ENCODE peak calls at places on chromosomes 2 and 18, in six cellular contexts. I is CD4-positive, CD25-positive, alpha-beta regulatory T cell; D is left ventricle myocardium inferior; O is OCI-LY7; V is astrocyte; F is AG04450. P is an unnamed sample.

GRCh38 chr2:73904952-73905351 is 12.1 kb downstream of the ACTG2 start:
- DNase-seq in D (no peak), F (no peak), I (no peak), O (no peak), V (no peak), P (no peak)

GRCh38 chr2:100611079-100612029 is 48.6 kb downstream of the PDCL3 start:
- DNase-seq in I (no peak), F (no peak), D (no peak), V (no peak), O (no peak), P (no peak)

GRCh38 chr2:97871096-97871780 is 124.5 kb downstream of the TMEM131 start:
- DNase-seq in D (no peak), V (peak; percentile 93), O (no peak), I (no peak), F (peak; percentile 10), P (no peak)

GRCh38 chr2:153536105-153536504 is 57.5 kb upstream of the RPRM start:
- DNase-seq in I (no peak), F (no peak), D (no peak), V (no peak), O (no peak), P (no peak)

GRCh38 chr2:68765739-68766377 is 31.2 kb downstream of the ARHGAP25 start:
- DNase-seq in I (no peak), V (peak; percentile 45), O (peak; percentile 58), F (no peak), D (no peak), P (no peak)

GRCh38 chr2:189393440-189394111 is 47.7 kb upstream of the WDR75 start:
- DNase-seq in O (no peak), D (no peak), F (peak; percentile 87), I (no peak), V (peak; percentile 98), P (no peak)

GRCh38 chr18:71250191-71250590 is 961.3 kb downstream of the SOCS6 start:
- DNase-seq in D (no peak), V (no peak), O (no peak), F (no peak), I (no peak), P (no peak)

GRCh38 chr18:58402247-58402646 is 226.6 kb downstream of the ALPK2 start:
- DNase-seq in D (no peak), V (peak; percentile 85), O (no peak), I (no peak), F (no peak), P (no peak)

GRCh38 chr2:215974700-215975429 is 38.5 kb downstream of the MREG start:
- DNase-seq in I (no peak), F (no peak), D (no peak), O (no peak), V (no peak), P (no peak)

GRCh38 chr2:224518806-224519580 is 66.2 kb downstream of the CUL3 start:
- DNase-seq in I (no peak), O (peak; percentile 25), V (peak; percentile 83), D (no peak), F (peak; percentile 39), P (no peak)

GRCh38 chr2:106280224-106280623 is 86.1 kb upstream of the UXS1 start:
- DNase-seq in V (no peak), I (no peak), F (no peak), D (no peak), O (no peak), P (no peak)

GRCh38 chr2:30272286-30272685 is 41.0 kb downstream of the LBH start:
- DNase-seq in O (no peak), I (no peak), V (no peak), F (no peak), D (no peak), P (no peak)

GRCh38 chr2:120436885-120437603 is 91.1 kb downstream of the INHBB start:
- DNase-seq in F (no peak), I (no peak), O (peak; percentile 5), D (no peak), V (no peak), P (no peak)

GRCh38 chr2:14616342-14616741 is 16.2 kb upstream of the LRATD1 start:
- DNase-seq in I (no peak), V (peak; percentile 46), D (no peak), F (no peak), O (no peak), P (no peak)

GRCh38 chr2:8663997-8664396 is 17.9 kb upstream of the ID2 start:
- DNase-seq in V (no peak), D (no peak), O (no peak), F (no peak), I (no peak), P (no peak)

GRCh38 chr2:228700638-228701037 is 519.2 kb upstream of the SPHKAP start:
- DNase-seq in I (no peak), V (peak; percentile 87), D (no peak), O (no peak), F (no peak), P (no peak)

GRCh38 chr2:226794751-226795171 is 4.9 kb downstream of the IRS1 start:
- DNase-seq in O (no peak), D (no peak), V (peak; percentile 66), F (no peak), I (no peak), P (no peak)

GRCh38 chr18:48957616-48958015 is 6.9 kb upstream of the SMAD7 start:
- DNase-seq in F (no peak), V (no peak), D (no peak), I (no peak), O (no peak), P (no peak)

GRCh38 chr18:48954837-48955527 is 4.2 kb upstream of the SMAD7 start:
- DNase-seq in V (no peak), O (no peak), D (no peak), I (no peak), F (no peak), P (no peak)

GRCh38 chr18:48955528-48956261 is 4.9 kb upstream of the SMAD7 start:
- DNase-seq in O (peak; percentile 31), D (no peak), V (peak; percentile 89), F (no peak), I (no peak), P (no peak)

GRCh38 chr18:48957136-48957535 is 6.4 kb upstream of the SMAD7 start:
- DNase-seq in V (no peak), D (no peak), I (no peak), O (no peak), F (no peak), P (no peak)

DNA sequence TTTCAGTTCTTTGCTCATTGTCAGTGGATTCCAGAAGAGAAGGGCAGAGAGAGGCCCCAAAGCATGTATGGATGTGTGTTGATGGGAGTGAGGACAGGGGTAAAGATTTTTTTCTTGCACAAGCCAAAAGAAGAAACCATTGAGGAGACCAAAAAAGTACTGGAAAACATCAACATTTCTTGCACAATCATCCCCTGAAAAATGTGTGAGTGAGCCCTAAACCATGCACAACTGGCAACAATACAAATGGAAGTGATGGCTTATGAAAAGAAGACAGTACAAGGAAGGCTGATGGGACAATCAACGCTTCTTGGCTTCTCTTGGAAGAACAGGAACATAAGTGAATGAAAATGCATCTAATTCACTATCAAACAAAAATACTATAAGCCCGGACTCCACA is 5.6 kb upstream of the SMAD7 start:
- DNase-seq in F (no peak), V (peak; percentile 71), O (no peak), I (no peak), D (no peak), P (no peak)
- H3K27ac ChIP-seq in F (peak overlapping the region; percentile 87), V (peak overlapping the region; percentile 78), O (no peak overlapping the region), I (no peak overlapping the region), D (peak overlapping the region; percentile 85), P (no peak overlapping the region)

GRCh38 chr18:22166070-22166972 is 3.1 kb upstream of the GATA6 start:
- DNase-seq in F (no peak), O (no peak), I (no peak), D (peak; percentile 67), V (no peak), P (no peak)
- H3K27ac ChIP-seq in F (no peak overlapping the region), O (no peak overlapping the region), I (no peak overlapping the region), D (peak overlapping the region; percentile 100), V (no peak overlapping the region), P (no peak overlapping the region)

DNA sequence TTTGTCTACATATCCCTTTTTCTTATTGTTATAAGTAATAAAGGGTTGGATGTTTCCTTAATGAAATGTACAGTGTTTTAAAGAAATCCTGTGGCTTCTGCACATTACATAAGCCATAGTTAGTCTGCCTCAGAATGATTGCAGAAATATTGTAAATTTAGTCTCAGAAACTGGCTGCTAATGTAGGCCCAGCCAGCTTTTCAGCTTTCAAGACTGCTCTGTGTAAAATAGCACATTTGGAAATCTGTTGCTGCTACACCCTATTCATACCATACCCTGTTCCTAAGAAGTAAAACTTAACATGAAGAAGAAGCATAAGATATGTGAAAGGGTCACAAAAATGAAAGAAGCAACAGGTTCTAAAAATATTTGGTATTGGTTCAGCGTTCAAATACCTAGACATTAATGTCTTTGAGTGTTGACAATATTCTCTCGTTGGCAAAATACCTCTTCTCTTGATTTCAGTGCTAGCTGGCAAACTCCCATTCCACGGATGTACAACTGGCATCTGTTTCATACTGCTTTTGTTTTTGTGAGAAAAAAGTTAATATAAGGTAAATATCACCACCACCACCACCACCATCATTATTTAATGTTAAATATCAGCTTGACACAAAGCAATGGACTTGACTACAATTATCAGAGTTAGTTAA is 19.2 kb upstream of the NCKAP1 start:
- DNase-seq in D (no peak), V (no peak), O (no peak), I (no peak), F (no peak), P (no peak)
- H3K27ac ChIP-seq in D (no peak overlapping the region), V (no peak overlapping the region), O (no peak overlapping the region), I (no peak overlapping the region), F (no peak overlapping the region), P (no peak overlapping the region)

DNA sequence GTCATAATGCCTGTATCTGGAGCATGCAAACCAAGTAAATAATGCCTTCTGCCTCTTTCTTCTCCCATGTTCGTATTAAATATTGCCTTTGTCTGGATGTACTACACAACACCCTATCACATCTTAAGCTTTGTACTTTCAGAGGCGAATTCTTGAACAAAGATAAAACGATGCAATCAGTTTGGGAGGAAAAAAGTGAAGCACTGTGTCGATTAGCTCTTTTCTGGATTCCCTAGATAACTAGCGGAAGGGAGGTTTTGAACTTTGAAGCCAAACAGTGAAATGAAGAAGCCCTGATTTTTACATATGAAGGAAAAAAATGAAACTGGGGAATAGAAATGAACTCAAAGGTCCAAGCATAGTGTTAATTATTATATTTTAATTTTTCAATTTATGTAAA is 44.7 kb downstream of the CAVIN2 start:
- DNase-seq in D (no peak), O (no peak), I (no peak), V (no peak), F (no peak), P (no peak)
- H3K27ac ChIP-seq in D (no peak overlapping the region), O (no peak overlapping the region), I (no peak overlapping the region), V (no peak overlapping the region), F (no peak overlapping the region), P (no peak overlapping the region)

P was measured in substantia nigra.